ENCODE peak calls at places on chromosomes 16 and 17, in four cellular contexts. J is NCI-H1105; S is activated CD4-positive, alpha-beta T cell treated with anti-CD3 and anti-CD28 coated beads, Interleukin-2, amount 50 U/mL, for 1 hour; F is H7. O is an unnamed sample.

GRCh38 chr17:72465191-72466024 is 344.6 kb downstream of the SOX9 start:
- DNase-seq in J (peak), S (no peak), F (no peak), O (peak)

GRCh38 chr16:79598341-79599181 is 2.0 kb downstream of the MAF start:
- DNase-seq in J (peak), S (peak), F (peak), O (peak)

GRCh38 chr17:63827801-63828221 is 348 bp upstream of the FTSJ3 start:
- DNase-seq in J (no peak), S (no peak), F (no peak), O (no peak)

GRCh38 chr17:45763182-45763581 is 20.9 kb upstream of the CRHR1 start:
- DNase-seq in J (no peak), S (no peak), F (no peak), O (no peak)

GRCh38 chr16:87706278-87707000 is 59.3 kb downstream of the KLHDC4 start:
- DNase-seq in J (no peak), S (no peak), F (peak), O (no peak)

GRCh38 chr17:66322764-66323163 is 20.4 kb downstream of the PRKCA start:
- DNase-seq in J (no peak), S (no peak), F (no peak), O (no peak)

GRCh38 chr17:31586946-31587345 is 195.5 kb downstream of the RAB11FIP4 start:
- DNase-seq in J (no peak), S (no peak), F (no peak), O (no peak)

GRCh38 chr17:32161506-32162365 is 19.4 kb downstream of the RHOT1 start:
- DNase-seq in J (no peak), S (no peak), F (no peak), O (peak)

GRCh38 chr17:14756469-14756868 is 455.6 kb downstream of the HS3ST3B1 start:
- DNase-seq in J (no peak), S (no peak), F (no peak), O (no peak)

GRCh38 chr16:83994087-83994486 is 26.0 kb downstream of the NECAB2 start:
- DNase-seq in J (no peak), S (no peak), F (no peak), O (peak)

GRCh38 chr16:58661199-58661830 is 23.3 kb downstream of the SLC38A7 start:
- DNase-seq in J (peak), S (no peak), F (peak), O (peak)

GRCh38 chr17:55366020-55366481 is 55.6 kb downstream of the MMD start:
- DNase-seq in J (no peak), S (no peak), F (no peak), O (no peak)

GRCh38 chr16:1003551-1004347 is 22.2 kb downstream of the SOX8 start:
- DNase-seq in J (no peak), S (no peak), F (no peak), O (peak)

GRCh38 chr16:68470461-68471150 is 22.3 kb upstream of the SMPD3 start:
- DNase-seq in J (no peak), S (no peak), F (no peak), O (no peak)

GRCh38 chr16:86060381-86061317 is 161.7 kb downstream of the IRF8 start:
- DNase-seq in J (no peak), S (no peak), F (no peak), O (no peak)

GRCh38 chr16:75206749-75207451 is at the start of gene CTRB2:
- DNase-seq in J (no peak), S (no peak), F (peak), O (no peak)

GRCh38 chr16:87789437-87790277 is 23.9 kb upstream of the KLHDC4 start:
- DNase-seq in J (no peak), S (no peak), F (peak), O (peak)

GRCh38 chr16:67240506-67240905 is 6.8 kb downstream of the FHOD1 start:
- DNase-seq in J (no peak), S (no peak), F (no peak), O (peak)

GRCh38 chr16:72986011-72986410 is 61.9 kb downstream of the ZFHX3 start:
- DNase-seq in J (no peak), S (no peak), F (no peak), O (no peak)

GRCh38 chr16:67528222-67528869 is at the start of gene RIPOR1:
- DNase-seq in J (no peak), S (peak), F (peak), O (peak)

GRCh38 chr17:20022701-20023100 is 13.5 kb downstream of the SPECC1 start:
- DNase-seq in J (no peak), S (no peak), F (no peak), O (no peak)

GRCh38 chr17:1577186-1577585 is 14.6 kb upstream of the PITPNA start:
- DNase-seq in J (no peak), S (no peak), F (peak), O (peak)

GRCh38 chr17:41907185-41907556 is 11.6 kb downstream of the ACLY start:
- DNase-seq in J (no peak), S (no peak), F (peak), O (peak)

GRCh38 chr17:31427684-31428083 is 36.2 kb downstream of the RAB11FIP4 start:
- DNase-seq in J (peak), S (no peak), F (no peak), O (no peak)

GRCh38 chr16:59907671-59908070 is 1173.6 kb upstream of the GOT2 start:
- DNase-seq in J (no peak), S (no peak), F (peak), O (no peak)

GRCh38 chr17:57357392-57357784 is 101.1 kb downstream of the MSI2 start:
- DNase-seq in J (no peak), S (no peak), F (no peak), O (peak)

GRCh38 chr17:58822148-58823050 is 66.7 kb downstream of the PPM1E start:
- DNase-seq in J (peak), S (no peak), F (no peak), O (no peak)

GRCh38 chr17:19713462-19713861 is 2.9 kb downstream of the SLC47A2 start:
- DNase-seq in J (no peak), S (no peak), F (peak), O (no peak)

GRCh38 chr16:29808219-29808900 is 2.0 kb downstream of the MAZ start:
- DNase-seq in J (no peak), S (no peak), F (no peak), O (no peak)

GRCh38 chr16:89581861-89582563 is 6.5 kb downstream of the CPNE7 start:
- DNase-seq in J (no peak), S (no peak), F (no peak), O (peak)

GRCh38 chr17:62882284-62882683 is 74.2 kb upstream of the MARCHF10 start:
- DNase-seq in J (no peak), S (no peak), F (no peak), O (no peak)

GRCh38 chr17:56319531-56319930 is 166.3 kb downstream of the ANKFN1 start:
- DNase-seq in J (peak), S (no peak), F (peak), O (peak)

GRCh38 chr16:59204589-59204988 is 470.5 kb upstream of the GOT2 start:
- DNase-seq in J (no peak), S (no peak), F (no peak), O (no peak)

GRCh38 chr16:80347900-80348299 is 192.9 kb upstream of the DYNLRB2 start:
- DNase-seq in J (no peak), S (no peak), F (no peak), O (no peak)

GRCh38 chr16:77273815-77274214 is 74.6 kb downstream of the SYCE1L start:
- DNase-seq in J (no peak), S (no peak), F (peak), O (no peak)

GRCh38 chr17:44546711-44547606 is 10.3 kb upstream of the FZD2 start:
- DNase-seq in J (no peak), S (no peak), F (peak), O (peak)

O was measured in RCC 7860.